ENCODE peak calls at places on chromosomes 3 and 15, in four cellular contexts. T is activated CD4-positive, alpha-beta T cell treated with anti-CD3 and anti-CD28 coated beads, Interleukin-2, amount 10 ng/mL, durations not matched to agents 7 days and 5 days; Q is hepatic stellate cell; U is nucleus accumbens. O is an unnamed sample.

GRCh38 chr15:40108061-40108854 is 421 bp downstream of the BMF start:
- DNase-seq in U (peak), T (no peak), Q (peak), O (no peak)

GRCh38 chr3:109897734-109898133 is 560.4 kb upstream of the DPPA4 start:
- DNase-seq in U (no peak), T (no peak), Q (no peak), O (no peak)

GRCh38 chr3:32612551-32612950 is 41.9 kb upstream of the DYNC1LI1 start:
- DNase-seq in Q (no peak), T (no peak), U (no peak), O (peak)

GRCh38 chr15:27091270-27091940 is 120.4 kb downstream of the GABRG3 start:
- DNase-seq in U (no peak), T (no peak), Q (no peak), O (no peak)

GRCh38 chr15:81097893-81098280 is 36.2 kb upstream of the CFAP161 start:
- DNase-seq in U (no peak), Q (no peak), T (no peak), O (no peak)

GRCh38 chr15:69015591-69015990 is 1.1 kb downstream of the NOX5 start:
- DNase-seq in T (no peak), Q (no peak), U (no peak), O (no peak)

GRCh38 chr3:140092883-140093536 is 158.0 kb downstream of the CLSTN2 start:
- DNase-seq in Q (no peak), U (no peak), T (no peak), O (no peak)

GRCh38 chr3:149554826-149555225 is 80.3 kb downstream of the TM4SF4 start:
- DNase-seq in T (no peak), Q (no peak), U (no peak), O (no peak)

GRCh38 chr3:101721650-101721917 is 2.8 kb upstream of the CEP97 start:
- DNase-seq in T (no peak), Q (no peak), U (no peak), O (no peak)

GRCh38 chr3:196639517-196640500 is at the start of gene NRROS:
- DNase-seq in Q (peak), T (peak), U (peak), O (peak)

GRCh38 chr15:74893627-74894026 is 3.8 kb downstream of the MPI start:
- DNase-seq in Q (no peak), U (no peak), T (peak), O (no peak)

GRCh38 chr3:62493116-62493801 is 119.9 kb upstream of the FEZF2 start:
- DNase-seq in T (no peak), U (no peak), Q (no peak), O (no peak)

GRCh38 chr3:71581981-71582611 is 1.4 kb downstream of the FOXP1 start:
- DNase-seq in T (peak), Q (peak), U (peak), O (peak)

GRCh38 chr3:99128740-99129505 is 227.4 kb upstream of the DCBLD2 start:
- DNase-seq in Q (peak), U (no peak), T (no peak), O (peak)

GRCh38 chr3:126928921-126929485 is 53.9 kb upstream of the PLXNA1 start:
- DNase-seq in U (no peak), Q (no peak), T (no peak), O (no peak)

GRCh38 chr15:95911570-95912279 is 418.8 kb upstream of the NR2F2 start:
- DNase-seq in U (no peak), Q (no peak), T (no peak), O (no peak)

GRCh38 chr3:105355355-105356063 is 11.2 kb upstream of the ALCAM start:
- DNase-seq in T (no peak), Q (no peak), U (no peak), O (no peak)

GRCh38 chr3:18389108-18389733 is 35.9 kb downstream of the SATB1 start:
- DNase-seq in U (no peak), T (peak), Q (peak), O (no peak)

GRCh38 chr3:110479676-110480075 is 591.9 kb upstream of the NECTIN3 start:
- DNase-seq in Q (no peak), T (no peak), U (no peak), O (no peak)

GRCh38 chr3:17179381-17180205 is 294.8 kb downstream of the PLCL2 start:
- DNase-seq in T (no peak), Q (peak), U (peak), O (peak)

GRCh38 chr3:43016513-43016865 is 37.4 kb downstream of the GASK1A start:
- DNase-seq in T (no peak), U (no peak), Q (no peak), O (no peak)

GRCh38 chr15:78979456-78980320 is 34.8 kb upstream of the CTSH start:
- DNase-seq in Q (peak), U (peak), T (peak), O (peak)

GRCh38 chr3:14548321-14548729 is 8.2 kb upstream of the GRIP2 start:
- DNase-seq in T (peak), U (peak), Q (peak), O (peak)

GRCh38 chr15:101641894-101642293 is 10.3 kb downstream of the TM2D3 start:
- DNase-seq in U (no peak), T (peak), Q (no peak), O (no peak)

GRCh38 chr3:71543371-71544016 is 40.0 kb downstream of the FOXP1 start:
- DNase-seq in U (peak), T (no peak), Q (no peak), O (no peak)

GRCh38 chr15:64163662-64164362 is 990 bp upstream of the PPIB start:
- DNase-seq in Q (no peak), T (peak), U (no peak), O (no peak)

GRCh38 chr3:50210510-50211367 is 5.7 kb downstream of the SLC38A3 start:
- DNase-seq in Q (no peak), T (no peak), U (no peak), O (no peak)

GRCh38 chr3:79604681-79605080 is 163.1 kb downstream of the ROBO1 start:
- DNase-seq in U (no peak), Q (no peak), T (no peak), O (no peak)

GRCh38 chr3:129033151-129033550 is 27.4 kb upstream of the GP9 start:
- DNase-seq in U (no peak), T (no peak), Q (no peak), O (no peak)

GRCh38 chr15:88022711-88023110 is 233.8 kb downstream of the NTRK3 start:
- DNase-seq in U (no peak), Q (no peak), T (no peak), O (no peak)

O was measured in putamen.